ENCODE peak calls at places on chromosome 1, in five cellular contexts. W is GM23248; J is stimulated activated CD4-positive, alpha-beta T cell treated with anti-CD3 and anti-CD28 coated beads, Interleukin-2, amount 100 ng/mL, for 24 hours; O is stimulated activated CD8-positive, alpha-beta memory T cell treated with anti-CD3 and anti-CD28 coated beads, Interleukin-2, amount 100 ng/mL, for 1 hour; V is activated gamma-delta T cell treated with anti-CD3 and anti-CD28 coated beads, Interleukin-2, amount 50 U/mL, for 16 hours. K is an unnamed sample.

GRCh38 chr1:22375601-22376000 is 76.0 kb upstream of the ZBTB40 start:
- DNase-seq in W (peak; percentile 43), J (no peak), O (no peak), V (no peak), K (no peak)

GRCh38 chr1:75677443-75677842 is 47.1 kb upstream of the ACADM start:
- DNase-seq in W (no peak), J (no peak), O (no peak), V (no peak), K (no peak)

GRCh38 chr1:35451125-35451528 is 106.1 kb downstream of the KIAA0319L start:
- DNase-seq in W (peak; percentile 87), J (peak; percentile 86), O (peak; percentile 48), V (peak; percentile 66), K (peak; percentile 35)

GRCh38 chr1:193031431-193031830 is 27.7 kb downstream of the UCHL5 start:
- DNase-seq in W (peak; percentile 49), J (no peak), O (no peak), V (no peak), K (peak; percentile 16)

GRCh38 chr1:56526571-56527174 is 52.7 kb downstream of the PLPP3 start:
- DNase-seq in W (peak; percentile 19), J (no peak), O (no peak), V (no peak), K (no peak)

GRCh38 chr1:15271196-15271595 is 24.2 kb downstream of the FHAD1 start:
- DNase-seq in W (no peak), J (no peak), O (no peak), V (no peak), K (no peak)

GRCh38 chr1:205458777-205459566 is 3.1 kb upstream of the BLACAT1 start:
- DNase-seq in W (peak; percentile 76), J (peak; percentile 27), O (no peak), V (no peak), K (no peak)

GRCh38 chr1:40783001-40783905 is at the start of gene KCNQ4:
- DNase-seq in W (peak; percentile 52), J (no peak), O (no peak), V (no peak), K (no peak)

GRCh38 chr1:25797939-25798338 is 2.1 kb upstream of the SELENON start:
- DNase-seq in W (peak; percentile 64), J (peak; percentile 54), O (no peak), V (no peak), K (no peak)

GRCh38 chr1:150981177-150981804 is 801 bp upstream of the ANXA9 start:
- DNase-seq in W (peak; percentile 33), J (no peak), O (no peak), V (no peak), K (no peak)

GRCh38 chr1:182520746-182521145 is 68.3 kb downstream of the RNASEL start:
- DNase-seq in W (peak; percentile 63), J (no peak), O (no peak), V (no peak), K (no peak)

GRCh38 chr1:41735587-41736290 is 183.0 kb downstream of the HIVEP3 start:
- DNase-seq in W (no peak), J (no peak), O (no peak), V (no peak), K (no peak)

GRCh38 chr1:113608371-113608770 is 150.9 kb downstream of the PHTF1 start:
- DNase-seq in W (no peak), J (no peak), O (no peak), V (no peak), K (no peak)

GRCh38 chr1:228872080-228872479 is 136.8 kb downstream of the RHOU start:
- DNase-seq in W (no peak), J (peak; percentile 6), O (no peak), V (no peak), K (no peak)

GRCh38 chr1:203172184-203173115 is 3.2 kb downstream of the MYBPH start:
- DNase-seq in W (peak; percentile 73), J (peak; percentile 50), O (no peak), V (peak; percentile 10), K (peak; percentile 4)

GRCh38 chr1:41072051-41072450 is 50.5 kb upstream of the SLFNL1 start:
- DNase-seq in W (peak; percentile 19), J (no peak), O (no peak), V (no peak), K (no peak)

GRCh38 chr1:195909061-195909460 is 699.2 kb downstream of the KCNT2 start:
- DNase-seq in W (peak; percentile 57), J (no peak), O (no peak), V (no peak), K (no peak)

GRCh38 chr1:240027059-240027462 is 64.6 kb upstream of the FMN2 start:
- DNase-seq in W (peak; percentile 84), J (no peak), O (no peak), V (no peak), K (peak; percentile 33)

GRCh38 chr1:232183802-232184201 is 446.1 kb downstream of the SIPA1L2 start:
- DNase-seq in W (no peak), J (no peak), O (no peak), V (no peak), K (no peak)

GRCh38 chr1:78277253-78277652 is 213.5 kb upstream of the PTGFR start:
- DNase-seq in W (peak; percentile 83), J (no peak), O (no peak), V (no peak), K (no peak)

GRCh38 chr1:151859814-151860405 is 6.4 kb upstream of the THEM5 start:
- DNase-seq in W (no peak), J (no peak), O (no peak), V (no peak), K (no peak)

GRCh38 chr1:225412803-225413338 is 15.0 kb downstream of the LBR start:
- DNase-seq in W (no peak), J (no peak), O (no peak), V (no peak), K (no peak)

GRCh38 chr1:57319165-57319564 is 104.7 kb downstream of the DAB1 start:
- DNase-seq in W (peak; percentile 38), J (no peak), O (no peak), V (no peak), K (no peak)